ENCODE peak calls at places on chromosomes 16 and 17, in six cellular contexts. C is AG09309; L is iris pigment epithelial cell; S is CD4-positive, alpha-beta T cell; X is tibial nerve; J is breast epithelium. M is an unnamed sample.

GRCh38 chr17:57195790-57196460 is 60.4 kb upstream of the MSI2 start:
- DNase-seq in C (no peak), L (peak), S (no peak), X (no peak), J (peak), M (no peak)

GRCh38 chr17:63039342-63039741 is 73.3 kb downstream of the TANC2 start:
- DNase-seq in C (no peak), L (no peak), S (no peak), X (no peak), J (no peak), M (no peak)

GRCh38 chr16:68960910-68961309 is 117.6 kb downstream of the TANGO6 start:
- DNase-seq in C (no peak), L (no peak), S (no peak), X (no peak), J (no peak), M (no peak)

GRCh38 chr16:74742051-74742481 is 32.6 kb downstream of the FA2H start:
- DNase-seq in C (no peak), L (peak), S (no peak), X (no peak), J (no peak), M (no peak)

GRCh38 chr17:27293898-27294688 is at the start of gene WSB1:
- DNase-seq in C (peak), L (peak), S (peak), X (peak), J (peak), M (peak)

GRCh38 chr16:77584205-77584859 is 138.0 kb upstream of the NUDT7 start:
- DNase-seq in C (peak), L (peak), S (peak), X (peak), J (peak), M (peak)

GRCh38 chr17:41428591-41429326 is 4.4 kb upstream of the KRT37 start:
- DNase-seq in C (no peak), L (no peak), S (no peak), X (no peak), J (no peak), M (no peak)

GRCh38 chr17:42361781-42362186 is 26.5 kb downstream of the STAT3 start:
- DNase-seq in C (no peak), L (no peak), S (peak), X (no peak), J (no peak), M (peak)

GRCh38 chr16:29804455-29805231 is 1.7 kb upstream of the MAZ start:
- DNase-seq in C (no peak), L (no peak), S (no peak), X (peak), J (no peak), M (no peak)

GRCh38 chr17:17839792-17840707 is 3.3 kb upstream of the SREBF1 start:
- DNase-seq in C (no peak), L (peak), S (peak), X (peak), J (peak), M (peak)

GRCh38 chr17:44935116-44935515 is 12.5 kb downstream of the KIF18B start:
- DNase-seq in C (no peak), L (no peak), S (no peak), X (no peak), J (no peak), M (no peak)

GRCh38 chr17:83030432-83030831 is 49.0 kb upstream of the METRNL start:
- DNase-seq in C (no peak), L (no peak), S (no peak), X (no peak), J (no peak), M (no peak)

GRCh38 chr17:29390856-29391631 is 881 bp downstream of the TAOK1 start:
- DNase-seq in C (no peak), L (peak), S (peak), X (peak), J (no peak), M (no peak)

GRCh38 chr17:78324391-78325075 is 35.3 kb downstream of the SOCS3 start:
- DNase-seq in C (no peak), L (peak), S (no peak), X (peak), J (peak), M (peak)

GRCh38 chr16:82643136-82643535 is 16.4 kb downstream of the CDH13 start:
- DNase-seq in C (no peak), L (no peak), S (no peak), X (no peak), J (no peak), M (no peak)

GRCh38 chr16:30005341-30006094 is 5.3 kb downstream of the DOC2A start:
- DNase-seq in C (no peak), L (peak), S (peak), X (no peak), J (no peak), M (peak)

GRCh38 chr16:58419241-58420012 is 27.2 kb downstream of the GINS3 start:
- DNase-seq in C (no peak), L (no peak), S (no peak), X (no peak), J (no peak), M (no peak)

GRCh38 chr17:57751348-57751970 is 6.4 kb upstream of the CCDC182 start:
- DNase-seq in C (no peak), L (peak), S (no peak), X (no peak), J (no peak), M (no peak)

GRCh38 chr17:61335105-61335844 is 64.4 kb upstream of the TBX2 start:
- DNase-seq in C (no peak), L (peak), S (no peak), X (no peak), J (no peak), M (no peak)

GRCh38 chr16:57868913-57869520 is 66.7 kb upstream of the KIFC3 start:
- DNase-seq in C (no peak), L (no peak), S (no peak), X (no peak), J (no peak), M (no peak)

GRCh38 chr16:50974438-50975036 is 176.5 kb downstream of the SALL1 start:
- DNase-seq in C (no peak), L (no peak), S (no peak), X (no peak), J (no peak), M (no peak)

GRCh38 chr17:60330731-60331130 is 61.2 kb downstream of the USP32 start:
- DNase-seq in C (no peak), L (peak), S (no peak), X (no peak), J (no peak), M (no peak)